ENCODE peak calls at places on chromosomes 13 and 19, in nine cellular contexts. E is aorta; Z is gastrocnemius medialis; X is colonic mucosa; H is CD4-positive, alpha-beta memory T cell; Q is A549; Y is spleen; U is PC-3; G is stomach. P is an unnamed sample. For H3K4me1, the result is how much of the 10 kb centered on the place peaks cover.

GRCh38 chr19:3479177-3479818 is 1.0 kb downstream of the SMIM24 start:
- DNase-seq in Z (no peak), E (no peak), Y (no peak), X (no peak), U (peak), H (peak), Q (no peak), G (peak), P (peak)

GRCh38 chr13:68628994-68629393 is 1398.9 kb upstream of the PCDH9 start:
- DNase-seq in X (no peak), Y (no peak), U (no peak), Q (no peak), Z (no peak), G (no peak), H (no peak), E (no peak), P (no peak)

GRCh38 chr13:37701972-37702371 is 103.4 kb upstream of the POSTN start:
- DNase-seq in G (no peak), Y (no peak), Q (peak), E (no peak), U (peak), Z (no peak), H (no peak), X (no peak), P (no peak)

GRCh38 chr13:24217601-24218281 is 57.2 kb downstream of the SPATA13 start:
- DNase-seq in G (peak), Z (no peak), U (peak), H (no peak), E (no peak), Q (no peak), Y (no peak), X (peak), P (no peak)

GRCh38 chr13:113060557-113061270 is 44.9 kb upstream of the F7 start:
- DNase-seq in Y (peak), E (peak), Q (no peak), U (no peak), H (no peak), X (no peak), G (no peak), Z (no peak), P (no peak)

GRCh38 chr19:8515317-8515716 is 1.4 kb upstream of the ZNF414 start:
- DNase-seq in Z (no peak), U (no peak), Q (no peak), H (peak), E (no peak), Y (peak), G (no peak), X (no peak), P (no peak)

GRCh38 chr19:19461671-19462622 is 53.4 kb downstream of the TSSK6 start:
- DNase-seq in E (peak), Y (peak), G (peak), H (no peak), X (peak), Z (peak), Q (no peak), U (no peak), P (no peak)

GRCh38 chr13:69935043-69935442 is 172.6 kb upstream of the ATXN8OS start:
- DNase-seq in H (no peak), Y (no peak), Z (no peak), X (no peak), G (no peak), E (no peak), U (peak), Q (no peak), P (no peak)

GRCh38 chr19:42313096-42313839 is at the start of gene TMEM145:
- DNase-seq in G (peak), Q (peak), H (no peak), E (no peak), Y (no peak), U (no peak), Z (no peak), X (no peak), P (no peak)

GRCh38 chr19:44570984-44571684 is 41.7 kb upstream of the CEACAM20 start:
- DNase-seq in Z (peak), H (peak), U (peak), E (no peak), Q (peak), Y (no peak), G (peak), X (peak), P (no peak)

GRCh38 chr19:11708457-11708856 is 30.3 kb downstream of the ZNF823 start:
- DNase-seq in Q (no peak), G (no peak), H (no peak), Y (no peak), Z (no peak), E (no peak), X (no peak), U (no peak), P (no peak)

GRCh38 chr13:22061371-22061805 is 390.5 kb downstream of the FGF9 start:
- DNase-seq in Z (no peak), U (no peak), E (no peak), Q (no peak), G (no peak), X (no peak), Y (peak), H (peak), P (no peak)

GRCh38 chr13:24215732-24216131 is 55.2 kb downstream of the SPATA13 start:
- DNase-seq in U (peak), X (no peak), Z (no peak), E (no peak), Y (no peak), H (no peak), Q (no peak), G (peak), P (no peak)

GRCh38 chr19:42022616-42023015 is 28.6 kb upstream of the ATP1A3 start:
- DNase-seq in Q (no peak), U (no peak), H (no peak), E (no peak), Y (no peak), Z (no peak), G (no peak), X (no peak), P (no peak)

GRCh38 chr13:110874508-110874960 is 40.3 kb downstream of the ANKRD10 start:
- DNase-seq in X (peak), G (peak), Y (peak), E (peak), Z (peak), H (no peak), U (peak), Q (peak), P (peak)

GRCh38 chr13:31476266-31476665 is 263.1 kb upstream of the RXFP2 start:
- DNase-seq in U (no peak), Y (no peak), H (no peak), Q (no peak), X (no peak), Z (no peak), G (no peak), E (no peak), P (no peak)

GRCh38 chr19:16588089-16588823 is 16.0 kb upstream of the SLC35E1 start:
- DNase-seq in U (no peak), E (no peak), X (peak), H (peak), G (no peak), Y (peak), Z (peak), Q (no peak), P (peak)

GRCh38 chr19:15702590-15702930 is 25.3 kb upstream of the OR10H2 start:
- DNase-seq in X (peak), E (peak), G (peak), U (peak), Z (peak), H (peak), Q (no peak), Y (peak), P (peak)

GRCh38 chr13:99119686-99120085 is 81.0 kb upstream of the UBAC2 start:
- DNase-seq in Y (no peak), U (no peak), X (no peak), E (no peak), Z (no peak), Q (no peak), G (no peak), H (peak), P (no peak)

GRCh38 chr13:22846551-22846950 is 334.2 kb upstream of the SGCG start:
- DNase-seq in X (no peak), E (no peak), G (no peak), U (no peak), Z (no peak), H (no peak), Y (no peak), Q (no peak), P (no peak)

GRCh38 chr13:97727991-97728390 is 225.5 kb upstream of the IPO5 start:
- DNase-seq in U (no peak), Y (no peak), Q (no peak), X (no peak), H (no peak), E (no peak), G (no peak), Z (no peak), P (no peak)

GRCh38 chr19:15292140-15292539 is 40.2 kb downstream of the BRD4 start:
- DNase-seq in X (no peak), Q (no peak), U (no peak), E (no peak), G (no peak), Z (no peak), H (no peak), Y (peak), P (no peak)

GRCh38 chr19:3366761-3367571 is 583 bp downstream of the NFIC start:
- DNase-seq in Y (peak), Q (no peak), X (peak), H (no peak), Z (peak), G (no peak), E (peak), U (peak), P (no peak)

DNA sequence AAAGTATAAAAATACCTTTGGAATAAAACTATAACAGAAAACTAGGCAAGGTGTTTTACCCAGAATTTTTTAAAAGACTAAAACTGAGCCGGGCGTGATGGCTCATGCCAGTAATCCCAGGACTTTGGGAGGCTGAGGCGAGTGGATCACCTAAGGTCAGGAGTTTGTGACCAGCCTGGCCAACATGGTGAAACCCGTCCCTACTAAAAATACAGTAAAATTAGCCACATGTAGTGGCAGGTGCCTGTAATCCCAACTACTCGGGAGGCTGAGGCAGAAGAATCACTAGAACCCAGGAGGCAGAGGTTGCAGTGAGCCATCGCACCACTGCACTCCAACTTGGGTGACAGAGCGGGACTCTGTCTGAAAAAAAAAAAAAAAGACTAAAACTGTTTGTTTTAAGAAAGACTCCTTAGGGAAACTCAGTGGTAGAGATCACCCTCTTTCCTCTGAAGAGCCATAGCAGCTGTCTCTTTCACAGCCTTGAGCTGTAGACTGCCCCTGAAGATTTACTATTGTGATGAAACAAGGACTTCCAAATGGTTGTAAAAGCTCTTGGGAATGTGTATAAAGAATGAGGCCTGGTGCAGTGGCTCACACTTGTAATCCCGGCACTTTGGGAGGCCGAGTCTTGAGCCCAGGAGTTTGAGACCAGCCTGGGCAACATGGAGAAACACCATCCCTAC is 14.7 kb upstream of the KCTD4 start:
- DNase-seq in X (no peak), Q (no peak), E (no peak), Z (peak), Y (no peak), H (no peak), G (no peak), U (no peak), P (no peak)
- H3K27ac ChIP-seq in X (no peak), Q (no peak), E (no peak), Z (peak), Y (no peak), H (no peak), G (no peak), U (no peak), P (no peak)

GRCh38 chr19:55526216-55527196 is 10.4 kb downstream of the SBK2 start:
- DNase-seq in Y (no peak), E (no peak), Q (peak), U (peak), Z (peak), X (peak), H (no peak), G (peak), P (peak)

GRCh38 chr19:55529636-55530230 is 7.2 kb downstream of the SBK2 start:
- DNase-seq in H (no peak), U (no peak), E (no peak), X (no peak), Y (no peak), Z (no peak), G (no peak), Q (no peak), P (no peak)

GRCh38 chr19:55527197-55528029 is 9.5 kb downstream of the SBK2 start:
- DNase-seq in Z (no peak), U (no peak), G (no peak), X (no peak), Y (no peak), E (no peak), H (no peak), Q (no peak), P (no peak)

GRCh38 chr19:55525289-55526101 is 11.4 kb downstream of the SBK2 start:
- DNase-seq in E (no peak), X (no peak), H (no peak), Q (no peak), Z (no peak), G (no peak), U (no peak), Y (no peak), P (no peak)

DNA sequence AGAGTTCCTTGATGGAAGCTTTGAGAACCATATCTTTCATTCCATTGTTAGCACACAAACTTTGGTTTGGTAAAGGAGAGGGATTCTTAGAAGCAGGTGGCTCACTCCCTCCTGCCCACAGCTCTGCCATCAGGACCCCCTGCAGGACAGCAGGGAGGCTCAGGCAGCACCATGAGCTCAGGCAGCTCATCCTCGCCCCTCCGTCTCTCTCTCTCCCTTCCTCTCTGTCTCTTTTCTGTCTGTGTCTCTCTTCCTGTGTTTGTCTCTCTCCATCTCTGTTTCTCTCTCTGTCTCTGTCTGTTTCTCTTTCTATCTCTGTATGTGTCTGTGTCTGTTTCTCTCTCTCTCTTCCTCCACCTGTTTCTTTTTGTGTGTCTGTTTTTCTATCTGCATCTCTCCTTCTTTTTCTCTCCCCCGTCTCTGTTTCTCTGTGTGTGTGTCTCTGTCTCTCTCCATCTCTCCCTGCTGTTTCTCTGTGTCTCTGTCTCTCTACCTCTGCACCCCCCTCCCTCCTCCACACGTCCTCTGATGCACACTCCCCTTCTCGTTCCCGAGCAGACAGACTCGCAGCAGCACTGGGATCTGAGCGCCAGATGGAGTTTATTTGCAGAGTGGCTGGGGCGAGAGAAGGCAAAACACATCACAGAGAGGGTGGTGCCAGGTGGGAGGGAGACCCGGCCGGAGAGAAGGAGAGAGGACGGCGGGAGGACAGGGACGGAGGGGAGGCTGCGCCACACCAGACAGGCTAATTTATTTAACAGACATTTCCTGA is 8.7 kb downstream of the SBK2 start:
- DNase-seq in E (no peak), Z (no peak), H (no peak), Y (no peak), G (no peak), U (peak), X (no peak), Q (no peak), P (no peak)
- H3K4me3 ChIP-seq in E (no peak), Z (no peak), H (no peak), Y (no peak), G (no peak), U (no peak), X (no peak), Q (no peak), P (no peak)

GRCh38 chr13:59638404-59638803 is 525.3 kb downstream of the DIAPH3 start:
- DNase-seq in G (no peak), U (no peak), Y (no peak), X (no peak), Z (no peak), H (no peak), Q (no peak), E (no peak), P (no peak)
- H3K4me1 ChIP-seq in G (under half), U (under half), Y (under half), X (under half), Z (under half), H (under half), Q (under half), E (under half), P (under half)

GRCh38 chr13:77345150-77345780 is 18.4 kb upstream of the MYCBP2 start:
- DNase-seq in X (no peak), U (no peak), H (peak), Z (no peak), E (no peak), Y (no peak), Q (no peak), G (no peak), P (no peak)
- H3K27ac ChIP-seq in X (no peak), U (no peak), H (peak), Z (no peak), E (no peak), Y (no peak), Q (no peak), G (no peak), P (peak)

P was measured in Peyer's patch.